ENCODE peak calls at places on chromosome 3, in five cellular contexts. U is endodermal cell, G is MCF 10A, V is activated B cell treated with CpG ODN at 0.5 μM for 24 hours, Z is fibroblast of pulmonary artery. N is an unnamed sample.

GRCh38 chr3:101571028-101571895 is 2.7 kb upstream of the PCNP start:
- DNase-seq in U (no peak), G (peak; percentile 36), V (no peak), Z (no peak), N (no peak)

GRCh38 chr3:99881121-99881524 is 63.5 kb downstream of the CMSS1 start:
- DNase-seq in U (no peak), G (no peak), V (no peak), Z (peak; percentile 67), N (no peak)

GRCh38 chr3:194689493-194689901 is 3.8 kb downstream of the FAM43A start:
- DNase-seq in U (no peak), G (no peak), V (no peak), Z (peak; percentile 78), N (no peak)

GRCh38 chr3:123025642-123026521 is 1.7 kb downstream of the SEMA5B start:
- DNase-seq in U (peak; percentile 92), G (no peak), V (no peak), Z (no peak), N (no peak)

GRCh38 chr3:132730891-132731580 is 8.8 kb upstream of the NPHP3 start:
- DNase-seq in U (peak; percentile 52), G (peak; percentile 60), V (no peak), Z (peak; percentile 76), N (peak; percentile 64)

GRCh38 chr3:123640311-123641083 is 55.6 kb upstream of the HACD2 start:
- DNase-seq in U (no peak), G (no peak), V (no peak), Z (no peak), N (no peak)

GRCh38 chr3:150765949-150766720 is 3.2 kb upstream of the SIAH2 start:
- DNase-seq in U (peak; percentile 59), G (no peak), V (no peak), Z (peak; percentile 26), N (peak; percentile 58)

GRCh38 chr3:187227658-187228258 is 30.5 kb downstream of the RTP1 start:
- DNase-seq in U (no peak), G (peak; percentile 45), V (no peak), Z (peak; percentile 67), N (peak; percentile 31)

GRCh38 chr3:167480748-167481147 is 6.9 kb upstream of the SERPINI2 start:
- DNase-seq in U (no peak), G (peak; percentile 27), V (no peak), Z (no peak), N (peak; percentile 47)

GRCh38 chr3:8767181-8767666 is 2.2 kb downstream of the OXTR start:
- DNase-seq in U (no peak), G (no peak), V (no peak), Z (no peak), N (no peak)

GRCh38 chr3:32781211-32781968 is 36.4 kb upstream of the TRIM71 start:
- DNase-seq in U (peak; percentile 97), G (peak; percentile 76), V (peak; percentile 71), Z (peak; percentile 76), N (peak; percentile 82)

GRCh38 chr3:129793947-129794318 is 99.6 kb downstream of the TMCC1 start:
- DNase-seq in U (peak; percentile 70), G (peak; percentile 30), V (no peak), Z (no peak), N (peak; percentile 49)

GRCh38 chr3:150278843-150279341 is 129.2 kb upstream of the TSC22D2 start:
- DNase-seq in U (no peak), G (no peak), V (no peak), Z (no peak), N (no peak)

GRCh38 chr3:20669675-20670074 is 483.7 kb upstream of the SGO1 start:
- DNase-seq in U (no peak), G (no peak), V (no peak), Z (no peak), N (no peak)

GRCh38 chr3:59300727-59301134 is 250.9 kb upstream of the CFAP20DC start:
- DNase-seq in U (no peak), G (no peak), V (no peak), Z (peak; percentile 47), N (peak; percentile 97)

GRCh38 chr3:122251428-122251827 is 68.0 kb downstream of the CASR start:
- DNase-seq in U (no peak), G (no peak), V (no peak), Z (no peak), N (no peak)

GRCh38 chr3:169604568-169604967 is 58.9 kb downstream of the MECOM start:
- DNase-seq in U (peak; percentile 52), G (peak; percentile 25), V (no peak), Z (peak; percentile 42), N (peak; percentile 29)

GRCh38 chr3:32193101-32193500 is 45.4 kb upstream of the CMTM8 start:
- DNase-seq in U (no peak), G (no peak), V (no peak), Z (no peak), N (no peak)

GRCh38 chr3:14369675-14370669 is 32.4 kb upstream of the SLC6A6 start:
- DNase-seq in U (peak; percentile 93), G (peak; percentile 37), V (no peak), Z (no peak), N (peak; percentile 30)

GRCh38 chr3:82012775-82013174 is 251.3 kb upstream of the GBE1 start:
- DNase-seq in U (no peak), G (no peak), V (no peak), Z (peak; percentile 2), N (peak; percentile 13)

GRCh38 chr3:108119398-108120109 is 28.7 kb upstream of the CD47 start:
- DNase-seq in U (no peak), G (no peak), V (no peak), Z (no peak), N (no peak)

GRCh38 chr3:140470962-140471361 is 206.9 kb upstream of the TRIM42 start:
- DNase-seq in U (no peak), G (peak; percentile 29), V (no peak), Z (no peak), N (peak; percentile 43)

GRCh38 chr3:51384145-51384729 is 854 bp upstream of the MANF start:
- DNase-seq in U (no peak), G (no peak), V (no peak), Z (no peak), N (no peak)

GRCh38 chr3:62615258-62615840 is 242.0 kb upstream of the FEZF2 start:
- DNase-seq in U (no peak), G (no peak), V (no peak), Z (no peak), N (peak; percentile 72)

GRCh38 chr3:181333394-181333793 is 343.9 kb upstream of the DNAJC19 start:
- DNase-seq in U (no peak), G (no peak), V (no peak), Z (no peak), N (no peak)

DNA sequence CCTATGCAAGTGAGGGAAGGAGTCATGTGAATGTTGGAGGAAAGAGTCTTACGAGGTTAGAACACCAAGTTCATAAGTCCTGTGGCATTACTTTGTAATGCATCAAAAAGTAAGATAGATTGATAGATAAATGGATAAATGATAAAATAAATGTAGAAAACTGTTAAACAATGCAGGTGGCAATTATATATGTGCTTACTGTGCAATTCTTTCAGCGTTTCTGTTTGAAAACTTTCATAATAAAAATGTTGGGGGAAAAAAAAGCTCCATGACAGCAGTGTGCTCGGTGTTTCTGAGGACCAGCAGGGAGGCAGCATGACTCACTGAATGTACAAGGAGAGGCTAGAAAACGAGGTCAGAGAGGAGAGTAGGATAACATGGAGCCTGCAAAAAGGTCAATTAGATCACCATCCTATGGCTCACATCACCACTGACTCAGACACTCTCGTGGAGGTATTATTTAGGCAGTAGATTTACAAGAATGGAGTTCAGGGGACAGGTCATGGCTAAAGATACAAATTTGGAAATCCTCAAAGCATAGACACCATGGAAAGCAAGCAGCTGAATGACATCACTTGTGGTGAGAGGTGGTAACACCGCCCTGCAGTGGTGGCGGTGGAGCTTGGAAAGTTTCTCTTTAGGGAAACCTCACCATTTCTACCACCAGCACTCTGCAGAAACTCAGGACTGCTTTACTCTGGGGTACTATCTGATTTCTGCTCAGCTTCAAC is 219.8 kb downstream of the CTNNB1 start:
- DNase-seq in U (peak; percentile 63), G (peak; percentile 65), V (no peak), Z (peak; percentile 28), N (peak; percentile 16)
- TF ChIP-seq CTCF in U (peak; percentile 46), G (no peak), V (no peak), Z (peak; percentile 7), N (no peak)

DNA sequence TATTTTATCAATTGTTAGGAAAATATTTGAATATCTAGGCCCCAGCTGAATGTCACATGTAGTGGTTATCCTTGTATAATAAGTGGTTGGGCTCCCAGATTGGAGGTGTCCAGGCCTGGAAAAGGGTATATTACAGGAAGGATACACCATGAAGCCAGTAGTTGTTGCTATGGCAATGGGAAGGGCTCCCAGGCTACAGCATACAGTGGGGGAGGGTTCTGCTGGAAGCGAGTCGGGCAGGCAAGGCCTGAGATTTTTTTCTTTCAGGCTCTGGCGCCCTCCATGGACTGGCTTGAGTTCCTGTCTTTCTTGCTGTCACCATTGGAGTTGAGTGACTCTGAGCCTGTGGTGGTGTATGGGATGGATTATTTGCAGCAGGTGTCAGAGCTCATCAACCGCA is 8.9 kb downstream of the ECE2 start:
- DNase-seq in U (peak; percentile 91), G (peak; percentile 72), V (no peak), Z (peak; percentile 85), N (peak; percentile 73)
- TF ChIP-seq CTCF in U (peak; percentile 79), G (peak; percentile 42), V (no peak), Z (peak; percentile 61), N (peak; percentile 52)

DNA sequence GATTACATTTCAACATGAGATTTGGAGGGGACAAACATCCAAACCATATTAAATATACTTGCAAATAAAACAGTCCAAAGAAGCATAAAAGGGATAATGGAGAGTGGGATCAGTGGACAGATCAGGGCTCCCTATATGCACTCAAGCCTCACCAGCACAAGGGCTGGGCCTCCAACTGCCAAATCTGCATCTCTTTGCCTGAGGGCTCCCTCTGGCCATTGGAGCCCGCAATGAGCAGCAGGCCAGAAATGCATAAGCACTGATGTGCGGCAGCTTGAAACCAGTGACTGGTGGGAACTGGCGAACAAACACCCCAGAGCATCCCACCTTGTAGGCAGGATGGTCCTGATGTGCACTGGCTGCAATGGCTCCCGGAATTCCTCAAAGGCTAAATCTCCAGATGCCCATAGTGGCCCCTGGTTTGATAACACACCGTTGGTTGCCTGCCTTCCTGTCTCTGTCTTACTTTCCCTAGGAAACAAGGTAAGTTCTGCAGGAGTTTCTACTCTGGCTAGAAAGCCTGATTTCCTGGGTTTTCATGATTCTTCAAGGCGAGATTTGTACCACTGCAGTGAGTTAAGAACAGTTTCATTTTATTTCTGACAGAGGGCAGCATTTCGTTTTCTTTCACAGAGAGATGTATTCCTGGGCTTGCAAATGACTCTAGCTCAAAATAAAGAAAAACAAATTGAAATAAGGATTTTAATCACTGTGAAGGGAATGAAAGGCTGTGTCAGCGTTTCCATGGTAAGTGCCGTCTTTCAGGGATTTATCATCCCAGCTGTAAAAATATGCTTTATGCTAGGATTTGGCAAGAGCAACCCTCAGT is 56.0 kb upstream of the POMGNT2 start:
- DNase-seq in U (peak; percentile 52), G (peak; percentile 49), V (no peak), Z (peak; percentile 84), N (peak; percentile 63)
- TF ChIP-seq CTCF in U (peak; percentile 73), G (peak; percentile 24), V (no peak), Z (peak; percentile 52), N (peak; percentile 50)

DNA sequence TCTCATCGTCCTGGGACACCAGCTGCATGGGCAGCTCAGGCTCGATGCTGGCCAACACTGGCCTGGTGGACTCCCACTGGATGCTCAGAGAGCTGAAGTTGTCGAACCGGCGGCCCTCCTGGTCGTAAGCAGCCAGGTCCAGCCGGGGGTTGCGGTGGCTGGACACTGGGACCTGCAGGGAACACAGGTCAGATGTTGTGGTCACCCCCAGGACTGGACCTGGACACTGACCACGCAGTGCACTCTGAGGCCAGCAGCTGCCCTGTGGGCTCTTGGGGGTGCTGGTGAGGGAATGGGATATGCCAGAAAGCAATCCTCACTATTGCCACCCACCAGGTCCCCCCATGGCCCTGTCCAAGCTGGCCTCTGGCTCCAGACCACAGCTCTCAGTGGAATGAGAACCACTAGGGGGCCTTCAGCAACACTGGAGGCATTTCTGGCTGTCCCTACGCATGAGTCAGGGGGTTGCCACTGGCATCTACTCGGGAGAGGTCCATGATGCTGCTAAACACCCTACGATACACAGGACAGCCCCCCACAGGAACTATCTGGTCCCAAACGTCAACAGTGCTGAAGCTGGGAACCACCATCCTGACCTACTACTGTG is 66.1 kb downstream of the NUP210 start:
- DNase-seq in U (peak; percentile 68), G (peak; percentile 11), V (no peak), Z (no peak), N (no peak)
- TF ChIP-seq CTCF in U (peak; percentile 72), G (no peak), V (no peak), Z (peak; percentile 18), N (no peak)

N was measured in epithelial cell of esophagus.